ENCODE peak calls at places on chromosome 12, in nine cellular contexts. T is substantia nigra; I is CD8-positive, alpha-beta memory T cell; Z is cardiac fibroblast; V is germinal center; P is activated CD4-positive, CD25-positive, alpha-beta regulatory T cell; Y is activated CD8-positive, alpha-beta memory T cell treated with anti-CD3 and anti-CD28 coated beads for 24 hours; O is A172; U is mammary epithelial cell. G is an unnamed sample.
A peak's percentile ranks its signal among the peaks of the same experiment; 100 is the strongest.

GRCh38 chr12:632102-632696 is 31.0 kb downstream of the NINJ2 start:
- DNase-seq in T (no peak), I (no peak), Z (peak; percentile 78), V (no peak), P (no peak), Y (no peak), O (peak; percentile 76), U (peak; percentile 81), G (peak; percentile 71)

GRCh38 chr12:48001426-48002178 is 2.7 kb downstream of the COL2A1 start:
- DNase-seq in T (no peak), I (no peak), Z (peak; percentile 25), V (no peak), P (no peak), Y (no peak), O (no peak), U (peak; percentile 64), G (peak; percentile 67)

GRCh38 chr12:53145383-53145782 is 35.1 kb upstream of the ZNF740 start:
- DNase-seq in T (no peak), I (no peak), Z (peak; percentile 74), V (no peak), P (no peak), Y (no peak), O (no peak), U (no peak), G (peak; percentile 73)

GRCh38 chr12:96356831-96357230 is 43.4 kb downstream of the CDK17 start:
- DNase-seq in T (no peak), I (no peak), Z (no peak), V (no peak), P (no peak), Y (no peak), O (no peak), U (no peak), G (no peak)

GRCh38 chr12:121925361-121925725 is 7.0 kb downstream of the CFAP251 start:
- DNase-seq in T (no peak), I (no peak), Z (peak; percentile 61), V (no peak), P (no peak), Y (no peak), O (peak; percentile 73), U (no peak), G (no peak)

GRCh38 chr12:139585-139984 is 73.0 kb downstream of the IQSEC3 start:
- DNase-seq in T (no peak), I (no peak), Z (peak; percentile 6), V (no peak), P (no peak), Y (no peak), O (no peak), U (no peak), G (no peak)

GRCh38 chr12:69150083-69150795 is 89.1 kb upstream of the CPSF6 start:
- DNase-seq in T (no peak), I (no peak), Z (no peak), V (no peak), P (no peak), Y (no peak), O (no peak), U (no peak), G (no peak)

GRCh38 chr12:118467576-118467975 is 91.2 kb downstream of the SUDS3 start:
- DNase-seq in T (no peak), I (no peak), Z (no peak), V (no peak), P (no peak), Y (no peak), O (no peak), U (no peak), G (no peak)

GRCh38 chr12:32302218-32302826 is 97.0 kb upstream of the FGD4 start:
- DNase-seq in T (no peak), I (no peak), Z (peak; percentile 46), V (peak; percentile 75), P (no peak), Y (no peak), O (peak; percentile 21), U (peak; percentile 8), G (peak; percentile 29)

G was measured in MCF 10A.